ENCODE peak calls at places on chromosomes 7 and 10, in nine cellular contexts. H is posterior vena cava; Z is nucleus accumbens; W is NCI-H1417; J is LoVo; Q is heart left ventricle; G is kidney epithelial cell; I is NCI-H2081 treated with DMSO at 0.1 percent for 48 hours; F is stimulated activated CD8-positive, alpha-beta memory T cell treated with anti-CD3 and anti-CD28 coated beads, Interleukin-15, amount 100 ng/mL, for 24 hours. A is an unnamed sample.
A peak's percentile ranks its signal among the peaks of the same experiment; 100 is the strongest.

GRCh38 chr10:53957401-53957800 is 843.6 kb downstream of the PCDH15 start:
- DNase-seq in G (peak; percentile 1), H (no peak), F (no peak), Z (peak; percentile 7), J (no peak), I (no peak), W (no peak), Q (no peak), A (peak; percentile 12)

GRCh38 chr7:90763108-90763507 is 167.0 kb downstream of the CDK14 start:
- DNase-seq in Q (no peak), J (no peak), G (no peak), H (no peak), F (no peak), I (no peak), W (no peak), Z (no peak), A (no peak)

GRCh38 chr10:107144490-107144889 is 20.0 kb downstream of the SORCS1 start:
- DNase-seq in F (no peak), Z (no peak), Q (no peak), J (no peak), H (no peak), I (no peak), G (no peak), W (no peak), A (peak; percentile 30)

GRCh38 chr10:86786368-86786767 is 29.9 kb downstream of the BMPR1A start:
- DNase-seq in J (no peak), G (no peak), H (no peak), Z (no peak), W (no peak), Q (no peak), F (no peak), I (no peak), A (no peak)

GRCh38 chr10:76085773-76086570 is 654.5 kb downstream of the LRMDA start:
- DNase-seq in G (no peak), H (no peak), Z (no peak), F (no peak), I (no peak), J (no peak), Q (no peak), W (no peak), A (peak; percentile 10)

GRCh38 chr7:11615163-11615562 is 216.8 kb downstream of the THSD7A start:
- DNase-seq in G (no peak), F (no peak), H (no peak), W (no peak), J (no peak), I (no peak), Z (no peak), Q (no peak), A (no peak)

GRCh38 chr7:151697515-151697895 is 177.8 kb upstream of the RHEB start:
- DNase-seq in J (no peak), W (no peak), I (no peak), Q (no peak), F (no peak), H (no peak), Z (no peak), G (no peak), A (no peak)

GRCh38 chr7:119937745-119938144 is 335.2 kb upstream of the KCND2 start:
- DNase-seq in H (no peak), Q (no peak), J (no peak), I (no peak), G (no peak), W (no peak), F (no peak), Z (no peak), A (no peak)

GRCh38 chr10:73486601-73487000 is 9.2 kb downstream of the PPP3CB start:
- DNase-seq in G (no peak), F (no peak), H (no peak), Z (no peak), W (no peak), I (no peak), J (no peak), Q (no peak), A (no peak)

GRCh38 chr10:103820101-103821062 is 35.0 kb downstream of the SH3PXD2A start:
- DNase-seq in Q (peak; percentile 83), H (peak; percentile 91), Z (no peak), W (no peak), G (no peak), F (no peak), J (no peak), I (no peak), A (peak; percentile 64)

GRCh38 chr10:36018996-36019395 is 376.9 kb upstream of the FZD8 start:
- DNase-seq in W (no peak), Z (no peak), H (no peak), J (no peak), G (no peak), Q (no peak), F (no peak), I (no peak), A (no peak)

GRCh38 chr7:27172388-27172774 is 1.7 kb downstream of the HOXA10 start:
- DNase-seq in I (no peak), Z (no peak), H (peak; percentile 72), F (no peak), W (no peak), J (no peak), Q (no peak), G (no peak), A (peak; percentile 39)

GRCh38 chr7:122219253-122219865 is 75.3 kb upstream of the AASS start:
- DNase-seq in G (no peak), I (no peak), H (no peak), Q (no peak), Z (no peak), F (no peak), J (peak; percentile 55), W (peak; percentile 62), A (peak; percentile 39)

GRCh38 chr10:7507887-7508726 is 97.3 kb upstream of the SFMBT2 start:
- DNase-seq in J (no peak), I (no peak), G (no peak), F (no peak), Q (no peak), W (no peak), H (no peak), Z (no peak), A (no peak)

GRCh38 chr7:55052081-55052480 is 33.3 kb downstream of the EGFR start:
- DNase-seq in G (no peak), J (no peak), I (no peak), Q (no peak), Z (no peak), W (no peak), H (no peak), F (no peak), A (no peak)

GRCh38 chr7:44796034-44796503 is 412 bp upstream of the PPIA start:
- DNase-seq in F (no peak), Q (no peak), G (no peak), H (no peak), I (peak; percentile 41), W (peak; percentile 71), Z (peak; percentile 66), J (peak; percentile 79), A (peak; percentile 80)

GRCh38 chr10:66747451-66747850 is 178.4 kb upstream of the LRRTM3 start:
- DNase-seq in F (no peak), H (no peak), Q (no peak), Z (no peak), I (no peak), W (no peak), J (peak; percentile 50), G (peak; percentile 76), A (peak; percentile 64)

GRCh38 chr10:28592953-28593352 is 60.0 kb downstream of the WAC start:
- DNase-seq in I (no peak), F (no peak), G (peak; percentile 52), Q (no peak), H (no peak), Z (no peak), W (no peak), J (peak; percentile 40), A (no peak)

GRCh38 chr10:102629661-102630614 is 14.3 kb upstream of the TRIM8 start:
- DNase-seq in F (no peak), I (no peak), W (no peak), Z (no peak), H (peak; percentile 68), J (peak; percentile 13), Q (no peak), G (peak; percentile 95), A (peak; percentile 92)

GRCh38 chr10:61904711-61905445 is 3.4 kb downstream of the ARID5B start:
- DNase-seq in J (peak; percentile 24), W (no peak), I (no peak), G (no peak), F (no peak), Z (peak; percentile 20), Q (no peak), H (no peak), A (peak; percentile 51)

GRCh38 chr10:122295423-122295947 is 24.4 kb downstream of the BTBD16 start:
- DNase-seq in F (no peak), G (no peak), W (no peak), Z (no peak), J (no peak), I (no peak), H (peak; percentile 58), Q (no peak), A (no peak)

GRCh38 chr10:31757831-31758230 is 170.8 kb downstream of the ARHGAP12 start:
- DNase-seq in W (no peak), H (no peak), F (no peak), Z (no peak), J (no peak), I (no peak), Q (no peak), G (no peak), A (no peak)

GRCh38 chr7:45709168-45710034 is 135.2 kb downstream of the ADCY1 start:
- DNase-seq in G (no peak), F (no peak), Z (no peak), I (no peak), Q (peak; percentile 12), J (no peak), H (peak; percentile 76), W (no peak), A (no peak)

GRCh38 chr7:137731436-137731835 is 115.3 kb downstream of the DGKI start:
- DNase-seq in I (no peak), J (no peak), W (no peak), F (no peak), Z (no peak), H (no peak), Q (no peak), G (no peak), A (no peak)

GRCh38 chr7:130930260-130930659 is 196.3 kb upstream of the KLF14 start:
- DNase-seq in J (no peak), Z (no peak), F (no peak), W (no peak), G (no peak), Q (no peak), I (no peak), H (no peak), A (no peak)

GRCh38 chr7:55545496-55545895 is 26.8 kb downstream of the VOPP1 start:
- DNase-seq in J (no peak), Q (no peak), H (no peak), Z (no peak), G (peak; percentile 83), W (no peak), I (no peak), F (no peak), A (no peak)

GRCh38 chr7:100886142-100886935 is 3.2 kb downstream of the UFSP1 start:
- DNase-seq in G (no peak), I (no peak), Q (no peak), F (no peak), J (no peak), W (no peak), Z (no peak), H (no peak), A (no peak)

GRCh38 chr10:387949-388660 is 252.8 kb downstream of the ZMYND11 start:
- DNase-seq in G (no peak), Z (no peak), Q (no peak), I (no peak), F (no peak), H (no peak), W (no peak), J (no peak), A (no peak)

GRCh38 chr7:157407512-157408257 is 70.9 kb downstream of the DNAJB6 start:
- DNase-seq in F (no peak), H (peak; percentile 54), W (no peak), J (no peak), Z (no peak), G (no peak), I (no peak), Q (no peak), A (no peak)

GRCh38 chr10:120209124-120209523 is 247.9 kb upstream of the PLPP4 start:
- DNase-seq in F (no peak), Z (no peak), G (no peak), H (no peak), W (no peak), Q (no peak), J (no peak), I (no peak), A (no peak)

GRCh38 chr10:1477578-1477977 is 259.7 kb downstream of the ADARB2 start:
- DNase-seq in I (no peak), Z (no peak), F (no peak), G (no peak), J (no peak), H (no peak), Q (no peak), W (no peak), A (no peak)